ENCODE peak calls at places on chromosomes 13 and 19, in five cellular contexts. X is fibroblast of lung, Q is natural killer cell, C is cardiac muscle cell, L is neural crest cell. M is an unnamed sample.

GRCh38 chr13:99517984-99518383 is 16.7 kb downstream of the TM9SF2 start:
- DNase-seq in C (no peak), Q (no peak), L (no peak), X (no peak), M (no peak)

GRCh38 chr19:35296644-35297514 is 4.9 kb downstream of the MAG start:
- DNase-seq in X (no peak), Q (no peak), L (no peak), C (no peak), M (no peak)

GRCh38 chr13:79482271-79482970 is 1.5 kb downstream of the NDFIP2 start:
- DNase-seq in X (no peak), L (no peak), Q (no peak), C (no peak), M (no peak)

GRCh38 chr13:112103971-112104872 is 37.3 kb downstream of the SOX1 start:
- DNase-seq in C (peak), L (peak), X (no peak), Q (no peak), M (no peak)

GRCh38 chr13:92175330-92175729 is 776.9 kb downstream of the GPC5 start:
- DNase-seq in L (peak), C (peak), X (peak), Q (no peak), M (no peak)

GRCh38 chr13:70613295-70613694 is 505.0 kb upstream of the KLHL1 start:
- DNase-seq in C (peak), Q (no peak), X (peak), L (no peak), M (no peak)

GRCh38 chr13:98315466-98315865 is 138.4 kb upstream of the RNF113B start:
- DNase-seq in L (no peak), C (no peak), Q (no peak), X (no peak), M (no peak)

GRCh38 chr13:21413013-21413412 is 46.1 kb downstream of the ZDHHC20 start:
- DNase-seq in X (no peak), C (no peak), L (no peak), Q (no peak), M (no peak)

GRCh38 chr19:50969413-50969760 is at the start of gene KLK6:
- DNase-seq in X (no peak), L (peak), Q (no peak), C (no peak), M (no peak)

GRCh38 chr19:31548941-31549340 is 199.7 kb upstream of the TSHZ3 start:
- DNase-seq in L (no peak), C (peak), X (peak), Q (no peak), M (no peak)

GRCh38 chr19:30362156-30362754 is 9.9 kb upstream of the ZNF536 start:
- DNase-seq in C (no peak), X (no peak), L (no peak), Q (no peak), M (no peak)

GRCh38 chr19:41013359-41013758 is 22.3 kb downstream of the CYP2B6 start:
- DNase-seq in L (no peak), C (no peak), Q (no peak), X (no peak), M (no peak)

GRCh38 chr13:99086149-99086868 is 108.4 kb upstream of the DOCK9 start:
- DNase-seq in Q (peak), L (peak), X (peak), C (peak), M (peak)

GRCh38 chr19:1000591-1001537 is 645 bp downstream of the GRIN3B start:
- DNase-seq in Q (no peak), C (no peak), L (no peak), X (no peak), M (peak)

GRCh38 chr13:46964789-46965527 is 68.1 kb upstream of the HTR2A start:
- DNase-seq in C (no peak), L (no peak), X (peak), Q (no peak), M (no peak)

GRCh38 chr19:47445937-47446402 is 25.7 kb downstream of the SLC8A2 start:
- DNase-seq in C (peak), Q (peak), L (no peak), X (no peak), M (peak)

GRCh38 chr13:97371486-97372109 is 62.4 kb upstream of the RAP2A start:
- DNase-seq in Q (no peak), L (no peak), C (no peak), X (no peak), M (no peak)

GRCh38 chr13:40986328-40986856 is 32.7 kb downstream of the ELF1 start:
- DNase-seq in Q (no peak), C (no peak), L (no peak), X (peak), M (no peak)

GRCh38 chr19:41352609-41353465 is 885 bp downstream of the TGFB1 start:
- DNase-seq in L (peak), C (peak), Q (peak), X (peak), M (peak)

GRCh38 chr19:29837448-29837961 is 25.7 kb downstream of the CCNE1 start:
- DNase-seq in C (no peak), L (no peak), X (no peak), Q (no peak), M (no peak)

GRCh38 chr19:17860331-17860992 is 752 bp downstream of the RPL18A start:
- DNase-seq in Q (no peak), X (no peak), C (no peak), L (no peak), M (no peak)

DNA sequence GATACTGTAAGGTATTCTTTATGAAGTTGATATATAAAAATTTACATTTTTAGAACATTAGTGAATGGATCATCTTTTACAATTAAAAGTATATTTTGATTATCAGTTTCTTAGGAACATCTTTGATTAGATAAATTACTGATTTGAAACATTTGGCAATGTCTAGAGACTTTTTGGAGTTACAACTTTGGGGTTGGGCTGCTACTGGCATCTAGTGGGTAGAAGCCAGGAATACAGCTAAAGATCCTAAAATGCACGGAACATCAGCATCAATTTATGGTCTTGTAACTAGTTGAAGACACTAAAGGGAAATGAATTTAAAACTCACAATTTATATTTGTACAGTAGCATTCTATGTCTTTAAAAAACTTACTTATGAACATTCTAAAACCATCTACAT is 19.9 kb downstream of the POMP start:
- DNase-seq in Q (no peak), C (no peak), X (peak), L (no peak), M (no peak)
- TF ChIP-seq CTCF in Q (no peak), C (no peak), X (peak), L (no peak), M (no peak)

GRCh38 chr19:8397291-8397690 is 7.1 kb downstream of the RAB11B start:
- DNase-seq in X (no peak), L (no peak), C (no peak), Q (no peak), M (no peak)

GRCh38 chr19:8397746-8398721 is 7.9 kb downstream of the RAB11B start:
- DNase-seq in L (no peak), Q (no peak), X (no peak), C (no peak), M (no peak)

GRCh38 chr19:8396185-8396562 is 6.0 kb downstream of the RAB11B start:
- DNase-seq in L (no peak), Q (no peak), X (no peak), C (no peak), M (no peak)

GRCh38 chr19:8395621-8396082 is 5.5 kb downstream of the RAB11B start:
- DNase-seq in X (no peak), Q (no peak), L (no peak), C (no peak), M (no peak)

DNA sequence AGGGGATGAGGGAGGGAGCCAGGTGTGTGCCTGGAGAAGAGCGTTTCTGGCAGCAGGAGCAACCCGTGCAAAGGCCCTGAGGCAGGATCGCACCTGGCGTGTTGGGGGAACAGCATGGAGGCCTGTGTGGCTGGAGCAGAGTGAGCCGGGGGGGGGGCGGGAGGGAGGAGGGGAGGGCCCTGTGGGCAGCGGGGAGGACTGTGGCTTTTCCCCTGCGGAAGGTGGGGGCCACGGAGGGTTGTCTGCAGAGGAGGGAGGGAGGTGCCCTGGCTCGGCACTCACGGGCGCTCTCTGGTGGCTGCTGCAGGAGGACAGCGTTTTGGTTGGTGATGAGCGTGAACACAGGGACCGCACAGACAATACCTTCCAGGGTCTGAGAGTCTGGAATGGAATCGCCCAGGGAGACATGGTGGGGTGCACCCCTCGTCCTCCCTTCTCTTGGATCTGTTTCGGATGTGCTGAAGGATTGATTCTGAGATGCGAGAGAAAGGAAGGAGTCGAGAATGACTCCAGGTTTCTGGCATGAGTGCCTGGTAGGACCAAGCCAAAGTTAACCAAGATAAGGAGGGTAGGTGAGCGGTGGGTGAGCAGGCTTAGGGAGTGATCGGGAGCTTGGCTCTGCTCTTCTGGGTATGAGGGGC is 6.5 kb downstream of the RAB11B start:
- DNase-seq in C (peak), Q (peak), L (peak), X (peak), M (peak)
- TF ChIP-seq CTCF in C (peak), Q (peak), L (peak), X (peak), M (no peak)

DNA sequence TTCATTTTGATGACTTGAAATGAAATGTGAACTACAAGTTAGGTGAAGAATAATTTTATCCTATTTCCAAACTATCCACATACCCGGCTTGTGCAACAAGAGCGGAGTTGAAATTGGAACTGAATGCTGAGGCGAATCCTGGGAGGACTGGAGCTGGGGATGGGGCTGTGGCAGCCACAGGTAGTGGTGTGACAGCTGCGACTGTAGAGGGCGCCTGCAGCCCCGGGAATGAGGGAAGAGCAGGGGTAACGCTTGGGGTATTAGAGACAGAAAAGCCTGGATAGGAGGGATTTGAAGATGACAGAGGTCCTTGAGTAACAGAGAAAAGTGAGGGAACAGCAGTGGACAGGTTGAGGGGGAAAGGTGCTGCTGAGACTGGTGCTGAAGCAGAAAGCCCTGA is 22.0 kb upstream of the STOML3 start:
- DNase-seq in X (no peak), Q (no peak), C (no peak), L (no peak), M (no peak)
- TF ChIP-seq CTCF in X (no peak), Q (no peak), C (no peak), L (peak), M (no peak)

GRCh38 chr19:11964858-11965645 is at the start of gene ZNF763:
- DNase-seq in Q (peak), X (peak), L (peak), C (peak), M (peak)

GRCh38 chr19:11970174-11970573 is 5.3 kb downstream of the ZNF763 start:
- DNase-seq in X (no peak), Q (no peak), C (no peak), L (no peak), M (no peak)

GRCh38 chr19:11963566-11964355 is 1.1 kb upstream of the ZNF763 start:
- DNase-seq in C (peak), Q (peak), L (peak), X (peak), M (peak)

DNA sequence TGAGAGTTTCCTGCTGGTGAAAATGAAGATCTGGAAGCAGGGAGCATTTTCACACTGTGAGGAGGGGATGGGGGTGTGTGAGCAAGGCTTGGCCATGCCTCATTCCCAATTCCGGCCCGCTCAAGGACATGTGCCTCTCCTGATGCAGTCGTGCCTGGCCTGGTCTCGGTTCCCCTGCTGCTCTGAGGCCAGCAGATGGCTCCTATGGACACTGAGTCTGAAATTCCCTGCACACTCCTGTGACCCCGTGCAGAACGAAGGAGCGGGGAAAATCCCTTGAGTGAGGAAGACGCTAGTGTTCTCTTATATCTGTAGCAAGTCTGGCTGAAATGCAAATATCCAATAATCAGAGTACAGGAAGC is 363 bp upstream of the ZNF763 start:
- DNase-seq in L (no peak), X (no peak), C (no peak), Q (no peak), M (no peak)
- TF ChIP-seq CTCF in L (no peak), X (peak), C (peak), Q (no peak), M (no peak)

GRCh38 chr19:11989112-11989456 is 24.2 kb downstream of the ZNF763 start:
- DNase-seq in L (no peak), X (no peak), C (no peak), Q (no peak), M (no peak)
- TF ChIP-seq CTCF in L (no peak), X (no peak), C (no peak), Q (no peak), M (peak)

GRCh38 chr19:19098084-19098702 is 34.4 kb downstream of the SLC25A42 start:
- DNase-seq in L (no peak), Q (no peak), C (no peak), X (no peak), M (no peak)
- TF ChIP-seq CTCF in L (no peak), Q (no peak), C (no peak), X (no peak), M (no peak)

DNA sequence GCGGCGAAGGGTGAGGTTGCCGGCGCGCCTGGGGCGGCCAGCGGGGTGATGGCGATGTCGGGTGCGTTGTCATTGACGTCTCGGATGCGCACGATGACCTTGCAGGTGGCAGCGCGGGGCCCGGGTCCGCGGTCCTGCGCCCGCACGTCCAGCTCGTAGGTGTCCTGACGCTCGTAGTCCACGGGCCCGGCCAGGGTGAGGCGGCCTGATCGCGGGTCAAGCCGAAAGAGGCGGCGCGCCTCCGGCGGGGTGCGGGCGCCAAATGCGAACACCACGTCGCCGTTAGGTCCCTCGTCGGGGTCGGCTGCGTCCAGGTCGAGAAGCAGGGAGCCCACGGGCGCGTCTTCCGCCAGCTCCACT is 1.1 kb downstream of the PCDH8 start:
- DNase-seq in X (no peak), Q (no peak), C (no peak), L (no peak), M (no peak)
- TF ChIP-seq CTCF in X (no peak), Q (no peak), C (no peak), L (no peak), M (no peak)

M was measured in activated B cell treated with CpG ODN at 0.5 μM for 24 hours.